ENCODE peak calls at places on chromosome 20, in ten cellular contexts. B, E, L, I, V, Q, T, N, F and G are unnamed samples.

GRCh38 chr20:43949741-43950618 is 35.3 kb downstream of the TOX2 start:
- DNase-seq in V (no peak), Q (peak; percentile 62), E (no peak), F (peak; percentile 89), I (peak; percentile 90), N (peak; percentile 46), B (peak; percentile 26), L (no peak), T (no peak), G (no peak)

GRCh38 chr20:20212675-20213096 is 155.2 kb upstream of the INSM1 start:
- DNase-seq in T (no peak), N (no peak), E (no peak), Q (no peak), I (no peak), F (no peak), L (no peak), B (peak; percentile 17), V (no peak), G (no peak)

GRCh38 chr20:57326667-57327455 is 2.7 kb upstream of the SPO11 start:
- DNase-seq in I (no peak), N (no peak), F (no peak), B (no peak), Q (no peak), E (no peak), L (no peak), T (no peak), V (no peak), G (no peak)

GRCh38 chr20:48933017-48933766 is 11.7 kb downstream of the ARFGEF2 start:
- DNase-seq in E (no peak), V (no peak), Q (no peak), B (no peak), N (no peak), L (no peak), T (no peak), F (no peak), I (no peak), G (no peak)

GRCh38 chr20:37845878-37846277 is 57.0 kb upstream of the VSTM2L start:
- DNase-seq in I (no peak), B (no peak), T (no peak), L (no peak), F (no peak), V (no peak), E (no peak), Q (no peak), N (no peak), G (no peak)

GRCh38 chr20:15942130-15942529 is 631.1 kb downstream of the KIF16B start:
- DNase-seq in T (no peak), F (no peak), B (no peak), L (no peak), N (no peak), I (no peak), E (no peak), Q (peak; percentile 9), V (peak; percentile 7), G (peak; percentile 1)

GRCh38 chr20:1119524-1119923 is 1.1 kb downstream of the PSMF1 start:
- DNase-seq in T (no peak), L (no peak), V (no peak), I (no peak), Q (no peak), N (no peak), F (no peak), B (no peak), E (no peak), G (no peak)

GRCh38 chr20:35171753-35172433 is at the start of gene PROCR:
- DNase-seq in Q (peak; percentile 93), I (peak; percentile 69), L (peak; percentile 89), F (no peak), E (peak; percentile 98), B (peak; percentile 76), V (peak; percentile 95), N (no peak), T (peak; percentile 93), G (peak; percentile 94)

GRCh38 chr20:6768228-6769185 is 1.0 kb downstream of the BMP2 start:
- DNase-seq in V (no peak), T (no peak), E (peak; percentile 9), N (no peak), L (peak; percentile 10), Q (no peak), F (no peak), B (peak; percentile 56), I (no peak), G (peak; percentile 62)

GRCh38 chr20:52060794-52061714 is 130.5 kb downstream of the ZFP64 start:
- DNase-seq in E (peak; percentile 49), T (peak; percentile 90), V (peak; percentile 22), L (no peak), I (no peak), B (no peak), Q (peak; percentile 18), N (no peak), F (no peak), G (peak; percentile 27)

GRCh38 chr20:51571470-51571794 is 28.9 kb upstream of the NFATC2 start:
- DNase-seq in B (no peak), N (no peak), T (no peak), L (no peak), I (no peak), V (no peak), Q (no peak), E (no peak), F (no peak), G (no peak)

GRCh38 chr20:59063358-59064213 is 21.0 kb upstream of the PRELID3B start:
- DNase-seq in Q (peak; percentile 95), B (peak; percentile 12), V (peak; percentile 89), I (no peak), L (no peak), F (no peak), T (peak; percentile 81), N (no peak), E (peak; percentile 87), G (peak; percentile 40)

GRCh38 chr20:61517419-61517818 is 265.4 kb downstream of the CDH4 start:
- DNase-seq in I (no peak), F (no peak), Q (no peak), T (no peak), L (no peak), N (no peak), V (no peak), B (no peak), E (no peak), G (no peak)

GRCh38 chr20:56429496-56429895 is 17.4 kb downstream of the CASS4 start:
- DNase-seq in T (peak; percentile 61), V (peak; percentile 73), L (no peak), Q (peak; percentile 82), B (no peak), F (peak; percentile 78), I (no peak), N (peak; percentile 35), E (peak; percentile 87), G (peak; percentile 84)

GRCh38 chr20:32709528-32710121 is 33.6 kb downstream of the COMMD7 start:
- DNase-seq in N (no peak), L (no peak), F (no peak), I (no peak), Q (peak; percentile 63), V (no peak), E (no peak), B (no peak), T (no peak), G (no peak)

GRCh38 chr20:24314053-24314452 is 155.4 kb upstream of the SYNDIG1 start:
- DNase-seq in T (no peak), I (no peak), F (no peak), N (no peak), V (no peak), Q (no peak), B (no peak), E (no peak), L (no peak), G (no peak)

GRCh38 chr20:39630215-39630614 is 668.1 kb downstream of the DHX35 start:
- DNase-seq in E (no peak), F (no peak), I (no peak), L (no peak), B (no peak), N (no peak), T (no peak), Q (no peak), V (peak; percentile 55), G (no peak)

GRCh38 chr20:37406010-37406998 is 60.4 kb downstream of the SRC start:
- DNase-seq in L (no peak), F (peak; percentile 72), N (peak; percentile 11), B (peak; percentile 57), V (no peak), E (peak; percentile 67), T (peak; percentile 94), I (peak; percentile 11), Q (no peak), G (peak; percentile 75)

GRCh38 chr20:20497242-20497985 is 129.5 kb downstream of the INSM1 start:
- DNase-seq in N (no peak), F (no peak), B (no peak), E (no peak), L (no peak), I (no peak), T (no peak), V (no peak), Q (no peak), G (no peak)

GRCh38 chr20:22563062-22563965 is 21.1 kb downstream of the FOXA2 start:
- DNase-seq in E (no peak), I (no peak), T (no peak), L (no peak), N (no peak), B (no peak), Q (no peak), V (no peak), F (no peak), G (no peak)

GRCh38 chr20:35093245-35093884 is 758 bp upstream of the TRPC4AP start:
- DNase-seq in F (peak; percentile 72), L (no peak), Q (peak; percentile 84), V (peak; percentile 80), I (no peak), B (no peak), E (peak; percentile 88), T (peak; percentile 54), N (peak; percentile 19), G (peak; percentile 85)

GRCh38 chr20:2167122-2167521 is 65.5 kb downstream of the STK35 start:
- DNase-seq in B (no peak), V (no peak), I (no peak), N (no peak), L (no peak), F (no peak), Q (no peak), T (no peak), E (no peak), G (no peak)

GRCh38 chr20:7274870-7275269 is 507.4 kb downstream of the BMP2 start:
- DNase-seq in V (no peak), Q (no peak), I (no peak), T (no peak), N (no peak), E (no peak), L (no peak), B (no peak), F (no peak), G (no peak)

GRCh38 chr20:36634342-36634741 is 11.7 kb downstream of the SLA2 start:
- DNase-seq in E (no peak), F (no peak), Q (no peak), T (no peak), V (no peak), I (no peak), N (no peak), L (no peak), B (no peak), G (no peak)

GRCh38 chr20:50019466-50020256 is 36.9 kb downstream of the SNAI1 start:
- DNase-seq in B (peak; percentile 60), N (no peak), V (no peak), F (no peak), Q (no peak), E (no peak), L (no peak), T (no peak), I (no peak), G (no peak)

GRCh38 chr20:50788045-50788867 is 6.6 kb upstream of the BCAS4 start:
- DNase-seq in L (peak; percentile 46), N (no peak), I (no peak), Q (peak; percentile 83), F (peak; percentile 36), B (peak; percentile 39), V (peak; percentile 81), T (peak; percentile 93), E (peak; percentile 87), G (peak; percentile 85)

GRCh38 chr20:50624351-50625016 is 66.9 kb downstream of the RIPOR3 start:
- DNase-seq in N (no peak), L (no peak), I (no peak), E (no peak), B (peak; percentile 77), F (no peak), T (no peak), V (no peak), Q (no peak), G (no peak)

GRCh38 chr20:51481311-51481997 is 61.1 kb downstream of the NFATC2 start:
- DNase-seq in E (no peak), I (no peak), T (no peak), F (peak; percentile 84), V (no peak), Q (no peak), L (no peak), B (no peak), N (peak; percentile 29), G (no peak)